ENCODE peak calls at places on chromosome 21, in nine cellular contexts. Z is dorsolateral prefrontal cortex, M is testis, U is colonic mucosa, H is pancreas, F is brain microvascular endothelial cell, C is upper lobe of right lung, I is esophagus squamous epithelium, L is AG09309. R is an unnamed sample.

GRCh38 chr21:36915701-36916075 is 50.8 kb downstream of the HLCS start:
- DNase-seq in C (no peak), I (no peak), F (no peak), H (no peak), Z (no peak), L (no peak), M (no peak), U (no peak), R (no peak)

GRCh38 chr21:27572681-27573080 is 605.8 kb upstream of the ADAMTS5 start:
- DNase-seq in U (no peak), L (peak), Z (no peak), C (no peak), F (peak), H (no peak), I (no peak), M (no peak), R (no peak)

GRCh38 chr21:35229290-35229689 is 180.2 kb upstream of the RUNX1 start:
- DNase-seq in U (no peak), I (no peak), F (no peak), Z (no peak), H (no peak), L (no peak), C (no peak), M (no peak), R (no peak)

GRCh38 chr21:15003463-15004135 is 61.2 kb downstream of the NRIP1 start:
- DNase-seq in H (no peak), Z (no peak), L (no peak), I (no peak), F (no peak), C (no peak), U (no peak), M (peak), R (no peak)

GRCh38 chr21:43989401-43989800 is 22.7 kb upstream of the TRAPPC10 start:
- DNase-seq in U (no peak), C (no peak), M (no peak), F (no peak), I (no peak), Z (no peak), H (no peak), L (no peak), R (no peak)

GRCh38 chr21:36330904-36331303 is 10.9 kb downstream of the MORC3 start:
- DNase-seq in I (no peak), L (no peak), H (no peak), Z (peak), U (peak), C (no peak), M (peak), F (peak), R (no peak)

GRCh38 chr21:15140321-15141019 is 75.7 kb upstream of the NRIP1 start:
- DNase-seq in Z (no peak), L (no peak), U (peak), M (peak), F (no peak), H (peak), C (no peak), I (no peak), R (peak)

GRCh38 chr21:36245649-36246048 is 74.3 kb upstream of the MORC3 start:
- DNase-seq in U (no peak), M (no peak), I (no peak), C (no peak), H (no peak), L (no peak), Z (no peak), F (no peak), R (no peak)

GRCh38 chr21:30033441-30033840 is 93.6 kb upstream of the GRIK1 start:
- DNase-seq in U (no peak), L (no peak), C (no peak), F (no peak), M (no peak), Z (no peak), I (no peak), H (no peak), R (no peak)

GRCh38 chr21:36584980-36585940 is 105.3 kb upstream of the CLDN14 start:
- DNase-seq in L (no peak), U (no peak), Z (no peak), C (no peak), F (no peak), H (no peak), I (no peak), M (no peak), R (no peak)

GRCh38 chr21:34517039-34517438 is 5.0 kb upstream of the KCNE1 start:
- DNase-seq in L (no peak), C (no peak), H (no peak), Z (no peak), I (no peak), F (no peak), U (no peak), M (no peak), R (no peak)

GRCh38 chr21:29018540-29018939 is 609 bp downstream of the RWDD2B start:
- DNase-seq in I (no peak), Z (no peak), F (no peak), M (no peak), U (no peak), H (no peak), L (no peak), C (no peak), R (no peak)

GRCh38 chr21:41142051-41142795 is 25.7 kb upstream of the BACE2 start:
- DNase-seq in L (peak), I (no peak), H (no peak), U (no peak), Z (peak), M (peak), F (peak), C (no peak), R (peak)

GRCh38 chr21:15289896-15290841 is 225.4 kb upstream of the NRIP1 start:
- DNase-seq in H (peak), Z (no peak), L (no peak), U (peak), C (peak), M (peak), I (no peak), F (no peak), R (no peak)

GRCh38 chr21:8991088-8991907 is 1530.1 kb upstream of the TPTE start:
- DNase-seq in U (no peak), I (no peak), H (no peak), L (no peak), C (no peak), M (no peak), Z (no peak), F (no peak), R (no peak)

GRCh38 chr21:22062472-22063139 is 1064.4 kb downstream of the NCAM2 start:
- DNase-seq in F (no peak), Z (no peak), I (no peak), H (no peak), L (no peak), U (peak), M (no peak), C (no peak), R (peak)

GRCh38 chr21:20272791-20273362 is 725.3 kb upstream of the NCAM2 start:
- DNase-seq in M (no peak), C (no peak), I (no peak), L (no peak), Z (no peak), H (no peak), U (no peak), F (no peak), R (no peak)

GRCh38 chr21:30193201-30193600 is 22.7 kb downstream of the CLDN8 start:
- DNase-seq in F (no peak), H (no peak), U (no peak), M (no peak), I (no peak), L (no peak), Z (no peak), C (no peak), R (no peak)

GRCh38 chr21:27885296-27885711 is 918.4 kb upstream of the ADAMTS5 start:
- DNase-seq in H (peak), M (no peak), C (no peak), F (no peak), L (no peak), Z (no peak), I (no peak), U (no peak), R (no peak)

GRCh38 chr21:36883532-36884486 is 82.7 kb downstream of the HLCS start:
- DNase-seq in F (peak), C (no peak), Z (no peak), H (no peak), M (no peak), U (no peak), I (no peak), L (no peak), R (no peak)

GRCh38 chr21:14646893-14647292 is 100.8 kb upstream of the SAMSN1 start:
- DNase-seq in Z (no peak), M (no peak), I (no peak), U (no peak), F (no peak), C (no peak), H (no peak), L (no peak), R (no peak)

DNA sequence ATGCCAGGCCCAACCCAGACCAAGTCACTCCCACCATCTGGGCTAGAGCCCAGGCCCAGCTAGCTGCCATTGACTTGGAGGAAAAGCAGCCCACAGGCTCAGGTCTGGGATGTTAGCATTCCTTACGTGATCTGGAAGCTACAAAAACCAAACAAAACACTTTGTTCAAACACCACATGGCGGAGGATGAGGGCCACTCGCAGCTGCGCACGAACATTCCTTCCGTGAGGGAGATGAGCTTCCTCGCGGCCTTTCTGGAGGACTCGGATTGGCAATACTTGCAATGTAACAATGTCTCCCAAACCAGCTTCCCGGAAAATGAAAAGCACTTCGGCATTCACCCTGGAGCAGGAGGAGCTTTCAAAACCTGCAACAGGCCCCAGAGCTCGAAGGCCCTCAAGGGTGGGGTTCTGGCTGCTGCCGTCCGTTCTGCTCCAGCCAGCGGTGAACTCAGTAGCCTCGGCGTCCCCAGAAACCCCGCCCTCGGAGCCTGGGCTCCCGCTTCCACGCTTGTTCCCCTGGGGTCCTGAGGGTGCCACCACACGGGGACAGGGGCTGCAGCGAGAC is 40.5 kb downstream of the COL6A1 start:
- DNase-seq in U (no peak), Z (no peak), H (no peak), L (no peak), C (no peak), M (peak), I (no peak), F (no peak), R (no peak)
- H3K4me3 ChIP-seq in U (no peak), Z (no peak), H (no peak), L (no peak), C (no peak), M (peak), I (no peak), F (no peak), R (no peak)

DNA sequence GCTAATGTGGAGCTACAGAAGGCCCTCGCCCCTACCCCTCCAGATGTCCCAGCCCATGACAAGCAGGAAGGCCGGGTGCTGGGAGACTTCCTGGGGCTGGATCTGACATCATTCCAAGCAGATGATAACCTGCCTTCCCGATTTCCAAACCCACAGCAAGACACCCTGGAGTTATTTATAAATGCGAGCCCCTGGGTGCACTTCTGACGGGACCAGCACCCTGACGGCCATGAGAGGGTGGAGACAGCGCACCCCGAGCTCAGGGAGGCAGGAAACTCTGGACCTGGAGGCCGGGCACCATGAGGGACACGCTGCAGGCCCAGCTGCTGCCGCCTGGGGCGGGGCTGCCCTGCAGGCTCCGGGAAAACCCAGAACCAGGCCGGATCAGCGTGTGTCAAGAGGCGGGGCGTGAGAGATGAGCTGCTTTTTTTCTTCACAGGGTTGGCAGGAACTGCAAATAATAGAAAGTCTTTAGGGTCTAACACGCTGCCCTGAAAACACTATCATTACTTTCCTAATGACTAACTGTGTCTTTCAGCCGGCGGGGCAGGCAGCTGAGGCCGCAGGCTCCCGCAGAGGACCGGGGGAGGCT is 2.5 kb upstream of the PCBP3 start:
- DNase-seq in I (no peak), M (no peak), U (peak), H (peak), F (peak), L (no peak), C (no peak), Z (no peak), R (no peak)
- TF ChIP-seq CTCF in I (no peak), M (no peak), U (no peak), H (no peak), F (peak), L (peak), C (no peak), Z (no peak), R (no peak)

GRCh38 chr21:31316488-31317169 is 27.4 kb downstream of the TIAM1 start:
- DNase-seq in H (no peak), F (peak), L (no peak), I (no peak), M (no peak), U (no peak), C (no peak), Z (no peak), R (no peak)
- H3K4me3 ChIP-seq in H (no peak), F (no peak), L (no peak), I (no peak), M (no peak), U (no peak), C (no peak), Z (no peak), R (no peak)

GRCh38 chr21:31663584-31664249 is 4.2 kb downstream of the SOD1 start:
- DNase-seq in Z (no peak), L (no peak), H (no peak), U (no peak), M (no peak), I (no peak), F (no peak), C (no peak), R (no peak)

GRCh38 chr21:31660134-31660565 is 657 bp downstream of the SOD1 start:
- DNase-seq in I (no peak), Z (no peak), F (no peak), C (no peak), L (no peak), U (peak), H (no peak), M (peak), R (no peak)

GRCh38 chr21:31656199-31657095 is 3.0 kb upstream of the SOD1 start:
- DNase-seq in M (no peak), H (no peak), C (no peak), I (no peak), F (no peak), U (no peak), L (peak), Z (no peak), R (no peak)

GRCh38 chr21:31658053-31658452 is 1.4 kb upstream of the SOD1 start:
- DNase-seq in U (peak), C (no peak), H (no peak), F (no peak), L (no peak), M (peak), Z (no peak), I (no peak), R (no peak)

GRCh38 chr21:31659286-31660133 is at the start of gene SOD1:
- DNase-seq in Z (peak), I (peak), M (peak), L (peak), F (peak), H (peak), U (peak), C (peak), R (peak)
- TF ChIP-seq CTCF in Z (peak), I (peak), M (peak), L (no peak), F (no peak), H (peak), U (no peak), C (peak), R (no peak)

GRCh38 chr21:33369586-33369985 is 33.6 kb upstream of the IFNGR2 start:
- DNase-seq in L (no peak), Z (no peak), U (no peak), C (peak), H (no peak), I (no peak), F (no peak), M (no peak), R (no peak)
- H3K4me3 ChIP-seq in L (no peak), Z (no peak), U (no peak), C (no peak), H (no peak), I (no peak), F (no peak), M (no peak), R (no peak)

GRCh38 chr21:38834725-38835124 is 29.0 kb downstream of the ETS2 start:
- DNase-seq in L (no peak), M (no peak), C (no peak), I (no peak), F (no peak), Z (no peak), U (peak), H (no peak), R (no peak)

GRCh38 chr21:38830667-38831525 is 25.2 kb downstream of the ETS2 start:
- DNase-seq in U (peak), C (no peak), M (no peak), F (no peak), L (no peak), H (no peak), I (no peak), Z (no peak), R (no peak)

GRCh38 chr21:38831526-38832467 is 26.1 kb downstream of the ETS2 start:
- DNase-seq in F (peak), Z (no peak), C (no peak), U (peak), H (no peak), M (peak), I (no peak), L (peak), R (peak)

GRCh38 chr21:38832664-38833063 is 26.9 kb downstream of the ETS2 start:
- DNase-seq in U (peak), C (no peak), L (no peak), Z (no peak), F (no peak), M (no peak), I (no peak), H (no peak), R (no peak)

GRCh38 chr21:38833122-38833521 is 27.4 kb downstream of the ETS2 start:
- DNase-seq in F (no peak), H (no peak), M (no peak), L (no peak), U (peak), C (no peak), Z (no peak), I (no peak), R (no peak)
- TF ChIP-seq CTCF in F (peak), H (no peak), M (no peak), L (peak), U (no peak), C (no peak), Z (no peak), I (no peak), R (peak)

GRCh38 chr21:42468511-42469131 is 27.4 kb downstream of the RSPH1 start:
- DNase-seq in U (no peak), L (no peak), F (no peak), I (no peak), Z (no peak), C (no peak), H (no peak), M (no peak), R (no peak)
- H3K4me3 ChIP-seq in U (no peak), L (no peak), F (no peak), I (no peak), Z (no peak), C (no peak), H (no peak), M (no peak), R (no peak)

GRCh38 chr21:45926281-45926680 is 55.3 kb upstream of the COL6A1 start:
- DNase-seq in H (no peak), L (no peak), C (no peak), M (no peak), U (no peak), F (no peak), I (no peak), Z (no peak), R (no peak)
- TF ChIP-seq CTCF in H (no peak), L (peak), C (no peak), M (no peak), U (no peak), F (peak), I (no peak), Z (no peak), R (peak)

R was measured in retinal pigment epithelial cell.